ENCODE peak calls at places on chromosomes 7 and 10, in four cellular contexts. One of them, this sample, is unnamed. For H3K4me1, the result is how much of the 10 kb centered on the place peaks cover.

GRCh38 chr10:1074748-1075358 is 18.7 kb downstream of the WDR37 start:
- DNase-seq in BE2C: no peak
- DNase-seq in effector memory CD4-positive, alpha-beta T cell: no peak
- DNase-seq in CD8-positive, alpha-beta T cell: no peak
- DNase-seq in this sample: no peak

GRCh38 chr7:104841798-104842197 is 172.2 kb upstream of the KMT2E start:
- DNase-seq in BE2C: no peak
- DNase-seq in effector memory CD4-positive, alpha-beta T cell: no peak
- DNase-seq in CD8-positive, alpha-beta T cell: no peak
- DNase-seq in this sample: no peak

GRCh38 chr7:105473163-105473562 is 48.9 kb downstream of the PUS7 start:
- DNase-seq in BE2C: no peak
- DNase-seq in effector memory CD4-positive, alpha-beta T cell: no peak
- DNase-seq in CD8-positive, alpha-beta T cell: no peak
- DNase-seq in this sample: no peak

GRCh38 chr10:79018591-79019011 is 50.2 kb upstream of the ZMIZ1 start:
- DNase-seq in BE2C: peak
- DNase-seq in effector memory CD4-positive, alpha-beta T cell: no peak
- DNase-seq in CD8-positive, alpha-beta T cell: no peak
- DNase-seq in this sample: no peak

GRCh38 chr10:30502266-30503058 is 68.5 kb downstream of the MAP3K8 start:
- DNase-seq in BE2C: no peak
- DNase-seq in effector memory CD4-positive, alpha-beta T cell: peak
- DNase-seq in CD8-positive, alpha-beta T cell: peak
- DNase-seq in this sample: no peak

GRCh38 chr7:138575897-138576428 is 115.9 kb downstream of the TRIM24 start:
- DNase-seq in BE2C: no peak
- DNase-seq in effector memory CD4-positive, alpha-beta T cell: no peak
- DNase-seq in CD8-positive, alpha-beta T cell: no peak
- DNase-seq in this sample: no peak

GRCh38 chr7:131111081-131111576 is 216.5 kb upstream of the MKLN1 start:
- DNase-seq in BE2C: no peak
- DNase-seq in effector memory CD4-positive, alpha-beta T cell: no peak
- DNase-seq in CD8-positive, alpha-beta T cell: no peak
- DNase-seq in this sample: no peak

GRCh38 chr10:59536151-59536550 is 173.5 kb downstream of the SLC16A9 start:
- DNase-seq in BE2C: no peak
- DNase-seq in effector memory CD4-positive, alpha-beta T cell: no peak
- DNase-seq in CD8-positive, alpha-beta T cell: no peak
- DNase-seq in this sample: no peak

GRCh38 chr10:114174462-114175190 is 623 bp upstream of the CCDC186 start:
- DNase-seq in BE2C: no peak
- DNase-seq in effector memory CD4-positive, alpha-beta T cell: peak
- DNase-seq in CD8-positive, alpha-beta T cell: peak
- DNase-seq in this sample: no peak

GRCh38 chr7:7966141-7966734 is 2.4 kb upstream of the GLCCI1 start:
- DNase-seq in BE2C: no peak
- DNase-seq in effector memory CD4-positive, alpha-beta T cell: no peak
- DNase-seq in CD8-positive, alpha-beta T cell: no peak
- DNase-seq in this sample: no peak

GRCh38 chr7:124460053-124460445 is 305.5 kb downstream of the GPR37 start:
- DNase-seq in BE2C: no peak
- DNase-seq in effector memory CD4-positive, alpha-beta T cell: no peak
- DNase-seq in CD8-positive, alpha-beta T cell: no peak
- DNase-seq in this sample: no peak

GRCh38 chr7:91892821-91893340 is 12.4 kb upstream of the MTERF1 start:
- DNase-seq in BE2C: no peak
- DNase-seq in effector memory CD4-positive, alpha-beta T cell: no peak
- DNase-seq in CD8-positive, alpha-beta T cell: no peak
- DNase-seq in this sample: no peak

GRCh38 chr7:103928581-103928980 is 60.9 kb downstream of the RELN start:
- DNase-seq in BE2C: no peak
- DNase-seq in effector memory CD4-positive, alpha-beta T cell: no peak
- DNase-seq in CD8-positive, alpha-beta T cell: no peak
- DNase-seq in this sample: no peak

GRCh38 chr10:122839505-122839904 is 6.2 kb downstream of the CUZD1 start:
- DNase-seq in BE2C: no peak
- DNase-seq in effector memory CD4-positive, alpha-beta T cell: no peak
- DNase-seq in CD8-positive, alpha-beta T cell: no peak
- DNase-seq in this sample: no peak

GRCh38 chr7:129494041-129494440 is 8.3 kb upstream of the SMKR1 start:
- DNase-seq in BE2C: no peak
- DNase-seq in effector memory CD4-positive, alpha-beta T cell: no peak
- DNase-seq in CD8-positive, alpha-beta T cell: no peak
- DNase-seq in this sample: no peak

GRCh38 chr7:151598045-151598444 is 78.3 kb upstream of the RHEB start:
- DNase-seq in BE2C: no peak
- DNase-seq in effector memory CD4-positive, alpha-beta T cell: no peak
- DNase-seq in CD8-positive, alpha-beta T cell: no peak
- DNase-seq in this sample: no peak

GRCh38 chr10:5828725-5829124 is 15.5 kb upstream of the GDI2 start:
- DNase-seq in BE2C: no peak
- DNase-seq in effector memory CD4-positive, alpha-beta T cell: no peak
- DNase-seq in CD8-positive, alpha-beta T cell: no peak
- DNase-seq in this sample: no peak

GRCh38 chr7:69624842-69625637 is 26.8 kb downstream of the AUTS2 start:
- DNase-seq in BE2C: no peak
- DNase-seq in effector memory CD4-positive, alpha-beta T cell: no peak
- DNase-seq in CD8-positive, alpha-beta T cell: no peak
- DNase-seq in this sample: no peak

GRCh38 chr10:35559416-35559815 is 45.7 kb upstream of the GJD4 start:
- DNase-seq in BE2C: no peak
- DNase-seq in effector memory CD4-positive, alpha-beta T cell: no peak
- DNase-seq in CD8-positive, alpha-beta T cell: no peak
- DNase-seq in this sample: no peak

GRCh38 chr7:101941481-101942383 is 124.3 kb downstream of the CUX1 start:
- DNase-seq in BE2C: no peak
- DNase-seq in effector memory CD4-positive, alpha-beta T cell: no peak
- DNase-seq in CD8-positive, alpha-beta T cell: no peak
- DNase-seq in this sample: no peak

GRCh38 chr7:101939136-101939695 is 121.8 kb downstream of the CUX1 start:
- DNase-seq in BE2C: no peak
- DNase-seq in effector memory CD4-positive, alpha-beta T cell: no peak
- DNase-seq in CD8-positive, alpha-beta T cell: no peak
- DNase-seq in this sample: no peak

GRCh38 chr7:101940830-101941229 is 123.4 kb downstream of the CUX1 start:
- DNase-seq in BE2C: no peak
- DNase-seq in effector memory CD4-positive, alpha-beta T cell: no peak
- DNase-seq in CD8-positive, alpha-beta T cell: no peak
- DNase-seq in this sample: no peak

GRCh38 chr7:101938115-101938514 is 120.7 kb downstream of the CUX1 start:
- DNase-seq in BE2C: no peak
- DNase-seq in effector memory CD4-positive, alpha-beta T cell: no peak
- DNase-seq in CD8-positive, alpha-beta T cell: no peak
- DNase-seq in this sample: no peak

GRCh38 chr7:101940151-101940550 is 122.7 kb downstream of the CUX1 start:
- DNase-seq in BE2C: no peak
- DNase-seq in effector memory CD4-positive, alpha-beta T cell: no peak
- DNase-seq in CD8-positive, alpha-beta T cell: no peak
- DNase-seq in this sample: no peak
- H3K4me1 ChIP-seq in BE2C: under half
- H3K4me1 ChIP-seq in effector memory CD4-positive, alpha-beta T cell: under half
- H3K4me1 ChIP-seq in CD8-positive, alpha-beta T cell: under half
- H3K4me1 ChIP-seq in this sample: under half

DNA sequence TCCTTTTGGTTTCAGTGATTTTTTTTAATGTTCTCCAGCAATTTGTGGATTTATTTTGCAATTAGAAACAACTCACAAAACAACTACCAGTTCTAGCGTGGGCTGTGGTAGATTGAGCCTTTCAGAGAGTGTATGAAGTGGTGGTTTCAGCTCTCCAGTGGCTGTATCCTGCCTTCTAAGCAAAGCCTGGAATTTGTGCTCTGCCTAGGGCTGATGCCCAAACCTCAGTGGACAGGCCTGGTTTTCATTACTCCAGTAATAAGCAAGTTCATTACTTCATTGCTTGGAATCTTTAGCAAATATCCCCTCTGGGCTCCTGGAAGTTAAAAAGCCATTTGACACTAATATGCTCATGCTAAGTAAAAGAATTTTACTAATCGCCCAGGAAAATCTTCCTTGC is 35.9 kb downstream of the APBB1IP start:
- DNase-seq in BE2C: no peak
- DNase-seq in effector memory CD4-positive, alpha-beta T cell: no peak
- DNase-seq in CD8-positive, alpha-beta T cell: no peak
- DNase-seq in this sample: no peak
- H3K4me1 ChIP-seq in BE2C: under half
- H3K4me1 ChIP-seq in effector memory CD4-positive, alpha-beta T cell: half or more
- H3K4me1 ChIP-seq in CD8-positive, alpha-beta T cell: half or more
- H3K4me1 ChIP-seq in this sample: under half

GRCh38 chr10:129122846-129123245 is 344.2 kb upstream of the MGMT start:
- DNase-seq in BE2C: no peak
- DNase-seq in effector memory CD4-positive, alpha-beta T cell: no peak
- DNase-seq in CD8-positive, alpha-beta T cell: no peak
- DNase-seq in this sample: no peak

GRCh38 chr10:129120441-129120840 is 346.6 kb upstream of the MGMT start:
- DNase-seq in BE2C: no peak
- DNase-seq in effector memory CD4-positive, alpha-beta T cell: no peak
- DNase-seq in CD8-positive, alpha-beta T cell: no peak
- DNase-seq in this sample: no peak

GRCh38 chr10:129126955-129127354 is 340.1 kb upstream of the MGMT start:
- DNase-seq in BE2C: no peak
- DNase-seq in effector memory CD4-positive, alpha-beta T cell: no peak
- DNase-seq in CD8-positive, alpha-beta T cell: no peak
- DNase-seq in this sample: no peak

GRCh38 chr10:129123428-129123827 is 343.6 kb upstream of the MGMT start:
- DNase-seq in BE2C: no peak
- DNase-seq in effector memory CD4-positive, alpha-beta T cell: no peak
- DNase-seq in CD8-positive, alpha-beta T cell: no peak
- DNase-seq in this sample: no peak
- H3K4me1 ChIP-seq in BE2C: under half
- H3K4me1 ChIP-seq in effector memory CD4-positive, alpha-beta T cell: under half
- H3K4me1 ChIP-seq in CD8-positive, alpha-beta T cell: under half
- H3K4me1 ChIP-seq in this sample: under half

GRCh38 chr10:99873846-99874245 is 91.4 kb downstream of the ABCC2 start:
- DNase-seq in BE2C: no peak
- DNase-seq in effector memory CD4-positive, alpha-beta T cell: no peak
- DNase-seq in CD8-positive, alpha-beta T cell: no peak
- DNase-seq in this sample: no peak

GRCh38 chr10:99872367-99873162 is 90.1 kb downstream of the ABCC2 start:
- DNase-seq in BE2C: no peak
- DNase-seq in effector memory CD4-positive, alpha-beta T cell: no peak
- DNase-seq in CD8-positive, alpha-beta T cell: no peak
- DNase-seq in this sample: no peak

GRCh38 chr10:99870051-99870730 is 87.8 kb downstream of the ABCC2 start:
- DNase-seq in BE2C: no peak
- DNase-seq in effector memory CD4-positive, alpha-beta T cell: no peak
- DNase-seq in CD8-positive, alpha-beta T cell: peak
- DNase-seq in this sample: no peak

GRCh38 chr10:99875473-99875872 is 93.0 kb downstream of the ABCC2 start:
- DNase-seq in BE2C: no peak
- DNase-seq in effector memory CD4-positive, alpha-beta T cell: no peak
- DNase-seq in CD8-positive, alpha-beta T cell: no peak
- DNase-seq in this sample: no peak

DNA sequence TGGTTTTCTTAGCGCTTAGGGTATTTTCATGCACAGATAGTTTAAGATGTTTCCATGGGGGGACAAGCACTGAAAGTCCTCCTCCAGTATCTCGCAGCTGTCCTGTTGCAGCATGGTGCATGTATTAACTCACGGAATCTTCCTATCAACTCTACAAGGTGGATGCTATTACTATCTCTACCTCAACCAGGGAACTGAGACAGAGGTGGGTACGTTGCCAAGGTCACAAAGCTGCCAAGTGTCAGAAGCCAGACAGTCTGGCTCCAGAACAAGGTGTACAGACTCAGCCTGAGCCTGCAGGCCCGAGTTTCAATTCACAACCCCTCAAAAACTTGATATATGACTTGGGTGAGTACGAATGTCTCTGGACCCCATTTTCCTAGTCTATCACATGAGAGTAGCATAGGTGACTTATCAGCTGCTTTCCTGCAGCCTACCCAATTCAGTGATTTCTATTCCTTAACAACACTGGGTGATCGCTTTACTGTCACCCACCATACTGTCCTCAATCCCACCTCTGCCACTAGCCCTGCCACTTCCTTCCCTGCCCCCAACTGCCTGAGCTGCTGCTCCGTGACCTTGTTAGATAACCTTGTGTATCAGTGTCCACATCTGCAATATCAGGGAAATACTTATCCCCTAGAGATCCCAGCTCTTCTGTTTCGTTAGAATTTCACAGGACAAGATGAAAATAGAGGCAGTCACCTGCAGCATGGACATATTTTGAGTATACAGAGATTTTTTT is 92.1 kb downstream of the ABCC2 start:
- DNase-seq in BE2C: no peak
- DNase-seq in effector memory CD4-positive, alpha-beta T cell: no peak
- DNase-seq in CD8-positive, alpha-beta T cell: no peak
- DNase-seq in this sample: no peak
- H3K4me1 ChIP-seq in BE2C: under half
- H3K4me1 ChIP-seq in effector memory CD4-positive, alpha-beta T cell: under half
- H3K4me1 ChIP-seq in CD8-positive, alpha-beta T cell: under half
- H3K4me1 ChIP-seq in this sample: under half

This sample was measured in iPS DF 6.9.